ENCODE peak calls at places on chromosomes 5 and 9, in nine cellular contexts. Z is adrenal gland, Q is endothelial cell of umbilical vein, M is heart left ventricle, G is A549, W is sigmoid colon, L is gastrocnemius medialis, N is body of pancreas, F is IMR-90. C is an unnamed sample.
A peak's percentile ranks its signal among the peaks of the same experiment; 100 is the strongest.

GRCh38 chr9:95845751-95846150 is 29.7 kb upstream of the ERCC6L2 start:
- DNase-seq in Z (no peak), Q (no peak), M (no peak), G (no peak), W (no peak), L (no peak), N (no peak), F (no peak), C (no peak)

GRCh38 chr5:37721447-37721871 is 118.4 kb downstream of the GDNF start:
- DNase-seq in Z (no peak), Q (peak; percentile 79), M (no peak), G (no peak), W (no peak), L (no peak), N (no peak), F (peak; percentile 36), C (no peak)

GRCh38 chr5:95715799-95716461 is 15.2 kb upstream of the RHOBTB3 start:
- DNase-seq in Z (no peak), Q (peak; percentile 81), M (no peak), G (peak; percentile 11), W (no peak), L (no peak), N (no peak), F (peak; percentile 76), C (no peak)

GRCh38 chr9:120915854-120916495 is 10.6 kb downstream of the TRAF1 start:
- DNase-seq in Z (no peak), Q (no peak), M (no peak), G (no peak), W (no peak), L (no peak), N (no peak), F (no peak), C (no peak)

GRCh38 chr5:125486634-125487033 is 740.2 kb upstream of the ZNF608 start:
- DNase-seq in Z (no peak), Q (peak; percentile 35), M (no peak), G (no peak), W (no peak), L (no peak), N (no peak), F (peak; percentile 53), C (no peak)

GRCh38 chr5:85017271-85017670 is 632.6 kb upstream of the EDIL3 start:
- DNase-seq in Z (no peak), Q (no peak), M (no peak), G (no peak), W (no peak), L (no peak), N (no peak), F (peak; percentile 5), C (no peak)

GRCh38 chr9:134592018-134592818 is 49.4 kb upstream of the COL5A1 start:
- DNase-seq in Z (no peak), Q (no peak), M (peak; percentile 37), G (peak; percentile 56), W (peak; percentile 69), L (peak; percentile 73), N (no peak), F (peak; percentile 83), C (peak; percentile 72)

GRCh38 chr9:120710110-120710981 is 3.9 kb downstream of the MEGF9 start:
- DNase-seq in Z (peak; percentile 52), Q (peak; percentile 35), M (no peak), G (peak; percentile 74), W (no peak), L (peak; percentile 42), N (peak; percentile 59), F (peak; percentile 39), C (no peak)

GRCh38 chr9:77708416-77708815 is 60.3 kb upstream of the GNA14 start:
- DNase-seq in Z (no peak), Q (no peak), M (no peak), G (no peak), W (no peak), L (no peak), N (no peak), F (peak; percentile 79), C (no peak)

GRCh38 chr5:40628428-40628827 is 51.3 kb upstream of the PTGER4 start:
- DNase-seq in Z (no peak), Q (no peak), M (no peak), G (no peak), W (no peak), L (no peak), N (no peak), F (no peak), C (no peak)

GRCh38 chr5:65871182-65871581 is 55.2 kb upstream of the ERBIN start:
- DNase-seq in Z (no peak), Q (no peak), M (no peak), G (peak; percentile 41), W (no peak), L (no peak), N (no peak), F (peak; percentile 54), C (no peak)

DNA sequence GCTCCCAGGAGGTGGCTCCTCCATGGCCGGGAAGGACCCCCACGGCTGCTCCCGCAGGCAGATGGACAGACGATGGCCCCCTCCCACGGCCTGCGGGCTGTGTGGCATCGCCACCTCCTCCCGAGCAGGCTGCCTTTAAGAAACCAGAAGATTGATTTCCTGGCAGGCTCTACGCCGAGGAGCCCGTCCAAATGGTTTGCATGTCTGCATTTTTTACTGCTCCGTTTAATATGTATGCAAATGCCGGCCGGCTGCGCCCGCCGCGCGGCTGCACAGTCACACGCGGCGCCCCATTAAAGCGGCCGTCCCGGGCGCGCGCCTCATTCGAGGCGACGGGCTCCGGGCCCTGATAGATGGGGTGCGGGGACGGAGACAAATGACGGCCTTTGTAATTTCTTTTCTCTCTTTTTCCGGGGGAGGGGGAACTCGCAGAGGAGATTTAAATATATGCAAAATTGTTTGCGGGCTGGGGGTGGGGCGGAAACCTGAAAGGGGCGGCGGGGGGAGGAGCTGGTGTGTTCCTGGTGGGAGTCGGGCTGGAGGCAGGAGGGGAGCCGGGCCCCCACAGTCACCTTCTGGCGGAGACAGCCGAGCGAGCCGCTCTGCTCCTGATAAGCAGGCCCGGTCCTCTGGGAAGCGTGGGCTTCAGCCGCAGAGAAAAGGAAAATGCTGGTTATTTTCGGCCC is 158.7 kb upstream of the IER5L start:
- DNase-seq in Z (no peak), Q (peak; percentile 23), M (no peak), G (no peak), W (no peak), L (no peak), N (peak; percentile 53), F (peak; percentile 55), C (no peak)
- TF ChIP-seq POLR2A in Z (no peak), Q (no peak), M (no peak), G (no peak), W (no peak), L (no peak), N (no peak), F (no peak), C (no peak)

GRCh38 chr5:168327451-168327850 is 36.0 kb downstream of the WWC1 start:
- DNase-seq in Z (no peak), Q (no peak), M (no peak), G (no peak), W (no peak), L (no peak), N (no peak), F (no peak), C (no peak)

GRCh38 chr5:168329302-168329701 is 37.9 kb downstream of the WWC1 start:
- DNase-seq in Z (no peak), Q (no peak), M (no peak), G (peak; percentile 51), W (no peak), L (no peak), N (no peak), F (peak; percentile 35), C (no peak)

GRCh38 chr5:168327019-168327421 is 35.6 kb downstream of the WWC1 start:
- DNase-seq in Z (no peak), Q (no peak), M (no peak), G (no peak), W (no peak), L (no peak), N (no peak), F (peak; percentile 73), C (no peak)

GRCh38 chr5:168327994-168328393 is 36.5 kb downstream of the WWC1 start:
- DNase-seq in Z (no peak), Q (no peak), M (no peak), G (no peak), W (no peak), L (no peak), N (no peak), F (peak; percentile 63), C (no peak)

DNA sequence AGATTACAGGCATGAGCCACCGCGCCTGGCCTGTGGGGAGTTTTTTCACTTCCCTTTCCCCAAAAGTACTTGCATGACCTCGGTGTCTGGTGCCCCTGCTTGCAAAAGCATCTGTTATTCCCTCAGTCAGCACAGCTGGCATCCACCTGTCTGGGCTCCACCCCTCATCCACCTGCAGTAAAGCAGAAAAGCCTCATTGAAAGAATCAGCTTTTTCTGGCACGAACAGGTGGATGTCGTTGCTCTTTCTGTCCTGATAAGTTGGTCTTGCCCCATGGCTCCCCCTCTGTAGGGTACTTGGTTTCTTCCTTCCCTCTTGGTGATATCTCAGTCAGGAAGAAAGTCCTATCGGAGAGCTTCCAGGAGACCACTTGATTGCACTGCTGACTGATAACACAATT is 37.4 kb downstream of the WWC1 start:
- DNase-seq in Z (no peak), Q (no peak), M (no peak), G (peak; percentile 89), W (no peak), L (no peak), N (peak; percentile 79), F (peak; percentile 56), C (no peak)
- H3K4me3 ChIP-seq in Z (no peak overlapping the region), Q (no peak overlapping the region), M (no peak overlapping the region), G (peak overlapping the region; percentile 20), W (no peak overlapping the region), L (no peak overlapping the region), N (no peak overlapping the region), F (no peak overlapping the region), C (no peak overlapping the region)

GRCh38 chr9:130172858-130173461 is 756 bp downstream of the NCS1 start:
- DNase-seq in Z (no peak), Q (peak; percentile 32), M (no peak), G (no peak), W (peak; percentile 81), L (no peak), N (peak; percentile 48), F (no peak), C (no peak)
- TF ChIP-seq CTCF in Z (no peak), Q (no peak), M (no peak), G (peak; percentile 10), W (no peak), L (no peak), N (no peak), F (peak; percentile 14), C (no peak)

DNA sequence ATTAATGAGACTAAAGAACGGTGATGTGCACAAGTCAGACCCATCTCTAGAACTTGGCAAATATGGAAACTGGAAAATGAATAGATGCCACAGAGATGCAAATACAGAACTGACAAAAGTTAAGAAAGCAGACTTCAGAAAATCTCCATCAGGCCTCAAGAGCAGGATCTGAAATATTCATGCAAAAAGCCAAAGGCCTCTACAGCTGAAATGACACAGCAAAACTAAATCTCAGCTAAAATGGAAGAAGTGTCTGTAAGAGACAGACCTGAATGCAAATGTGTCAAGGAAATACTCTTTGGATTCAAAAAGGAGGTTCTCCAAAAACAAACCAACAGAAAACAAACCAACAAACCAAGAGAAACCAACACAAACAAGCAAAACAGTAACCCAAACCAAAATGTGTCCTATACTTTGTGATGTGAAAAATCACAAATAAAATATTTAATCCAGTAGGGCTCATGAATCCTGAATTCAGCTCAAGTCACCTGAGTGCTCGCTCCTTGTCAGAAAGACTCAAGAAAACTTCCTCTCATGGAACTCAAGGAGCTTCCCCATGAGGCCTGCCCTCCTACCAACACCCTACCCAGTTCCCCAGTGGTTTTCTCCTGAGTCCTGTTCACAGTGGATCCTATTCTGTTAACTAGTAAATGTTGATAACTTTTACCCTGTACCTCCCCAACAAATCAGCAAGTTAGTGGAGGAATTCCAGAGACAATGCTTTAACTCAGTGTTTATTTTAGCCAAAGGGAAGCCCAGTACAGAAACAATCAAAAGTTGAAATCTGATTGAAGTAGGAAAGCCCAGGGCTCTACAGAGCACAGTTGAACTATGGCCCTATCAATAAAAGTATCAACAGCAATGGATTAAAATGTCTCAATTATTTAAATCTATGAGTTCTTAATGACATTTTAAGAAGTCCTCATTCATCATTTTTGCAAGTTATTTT is 14.6 kb downstream of the MRPS27 start:
- DNase-seq in Z (no peak), Q (no peak), M (no peak), G (no peak), W (no peak), L (no peak), N (no peak), F (no peak), C (no peak)
- TF ChIP-seq POLR2A in Z (no peak), Q (no peak), M (no peak), G (no peak), W (no peak), L (no peak), N (no peak), F (no peak), C (no peak)

C was measured in esophagus muscularis mucosa.